ENCODE peak calls at places on chromosomes 1 and 21, in nine cellular contexts. J is heart left ventricle; F is body of pancreas; C is dorsolateral prefrontal cortex; Q is MG63; P is CD8-positive, alpha-beta memory T cell; S is osteoblast; H is neuronal stem cell; Y is pancreas. I is an unnamed sample.
A peak's percentile ranks its signal among the peaks of the same experiment; 100 is the strongest.

GRCh38 chr1:7580923-7581753 is 190.0 kb upstream of the VAMP3 start:
- DNase-seq in P (no peak), S (peak; percentile 94), C (peak; percentile 24), Q (no peak), J (no peak), F (peak; percentile 10), Y (peak; percentile 48), H (no peak), I (peak; percentile 37)

GRCh38 chr1:78377356-78377928 is 113.3 kb upstream of the PTGFR start:
- DNase-seq in H (no peak), Y (no peak), C (no peak), Q (no peak), S (no peak), F (no peak), P (no peak), J (no peak), I (no peak)

GRCh38 chr1:1194723-1195122 is 11.7 kb downstream of the TNFRSF18 start:
- DNase-seq in Q (no peak), P (no peak), F (no peak), H (no peak), C (no peak), J (no peak), Y (no peak), S (peak; percentile 42), I (no peak)

GRCh38 chr1:26025060-26025459 is 3.5 kb downstream of the EXTL1 start:
- DNase-seq in H (no peak), S (peak; percentile 25), J (peak; percentile 29), Y (no peak), F (no peak), P (no peak), Q (no peak), C (no peak), I (no peak)

GRCh38 chr1:40432644-40433385 is 17.5 kb upstream of the ZFP69B start:
- DNase-seq in Y (no peak), S (no peak), H (no peak), C (no peak), J (no peak), F (no peak), P (no peak), Q (no peak), I (no peak)

GRCh38 chr1:235883261-235883927 is 16.7 kb upstream of the LYST start:
- DNase-seq in F (peak; percentile 88), C (peak; percentile 80), Y (peak; percentile 87), P (no peak), S (peak; percentile 91), Q (peak; percentile 93), H (no peak), J (peak; percentile 88), I (peak; percentile 55)

GRCh38 chr1:201676651-201677050 is 137.7 kb downstream of the NAV1 start:
- DNase-seq in Y (no peak), J (no peak), Q (no peak), S (no peak), C (no peak), H (no peak), F (no peak), P (no peak), I (no peak)

GRCh38 chr21:14474995-14475394 is 71.1 kb downstream of the SAMSN1 start:
- DNase-seq in F (no peak), H (no peak), Y (no peak), J (no peak), S (no peak), C (no peak), P (no peak), Q (no peak), I (no peak)

GRCh38 chr1:4494558-4494957 is 159.9 kb upstream of the AJAP1 start:
- DNase-seq in P (no peak), J (no peak), S (no peak), Y (peak; percentile 54), H (no peak), C (no peak), F (peak; percentile 40), Q (no peak), I (no peak)

GRCh38 chr1:3066250-3066711 is 2.7 kb upstream of the PRDM16 start:
- DNase-seq in Q (no peak), C (peak; percentile 34), H (no peak), F (peak; percentile 90), Y (peak; percentile 88), J (peak; percentile 82), S (peak; percentile 86), P (no peak), I (no peak)

GRCh38 chr21:46226920-46227599 is 1.5 kb downstream of the LSS start:
- DNase-seq in P (no peak), C (peak; percentile 30), J (no peak), S (peak; percentile 90), Y (no peak), Q (no peak), H (no peak), F (peak; percentile 35), I (peak; percentile 39)

GRCh38 chr1:179010671-179011070 is 15.0 kb upstream of the FAM20B start:
- DNase-seq in P (no peak), F (no peak), J (no peak), C (no peak), S (no peak), H (no peak), Q (no peak), Y (no peak), I (no peak)

GRCh38 chr1:18077657-18078215 is 29.9 kb upstream of the IGSF21 start:
- DNase-seq in C (no peak), P (no peak), Q (no peak), S (no peak), H (no peak), J (no peak), Y (no peak), F (no peak), I (no peak)

DNA sequence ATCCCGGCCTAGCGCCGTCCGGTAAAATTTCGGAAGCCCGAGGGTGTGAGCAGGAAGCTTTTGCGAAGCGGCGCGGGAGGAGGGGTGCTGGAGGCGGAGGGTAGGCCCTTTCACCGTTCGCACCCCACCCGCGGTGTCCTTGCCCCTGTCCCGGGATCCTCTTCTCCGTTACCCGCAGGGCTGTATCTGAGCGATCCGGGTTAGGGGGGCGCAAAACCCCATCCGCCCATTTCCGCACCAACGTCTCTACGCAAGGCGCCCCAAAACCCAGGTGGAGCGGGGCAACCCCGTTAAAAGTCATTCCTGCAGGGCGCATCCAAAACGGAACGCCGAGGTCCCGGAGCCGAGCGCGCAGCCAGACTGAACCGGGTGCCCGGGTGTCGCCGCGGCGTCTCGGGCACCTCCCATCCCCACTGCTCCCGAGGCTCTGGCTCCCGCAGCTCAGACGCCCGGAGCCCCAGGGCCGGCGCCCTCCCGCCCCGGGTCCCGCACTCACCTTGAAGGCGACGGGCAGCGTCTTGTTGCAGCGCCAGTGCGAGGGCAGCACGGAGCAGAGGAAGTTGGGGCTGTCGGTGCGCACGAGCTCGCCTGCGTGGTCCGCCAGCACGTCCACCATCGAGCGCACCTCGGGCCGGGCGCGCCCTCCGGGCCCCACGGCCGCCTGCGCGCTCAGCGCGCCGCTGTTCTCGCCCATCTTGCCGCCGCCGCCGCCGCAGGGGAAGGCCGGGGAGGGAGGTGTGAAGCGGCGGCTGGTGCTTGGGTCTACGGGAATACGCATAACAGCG is 793 bp downstream of the RUNX3 start:
- DNase-seq in F (no peak), C (no peak), P (peak; percentile 64), H (peak; percentile 41), Q (peak; percentile 66), Y (no peak), S (no peak), J (no peak), I (peak; percentile 55)
- H3K27me3 ChIP-seq in F (no peaks in the 10 kb centered on the region), C (peaks cover 34% of the 10 kb centered on the region), P (no peaks in the 10 kb centered on the region), H (peaks cover 95% of the 10 kb centered on the region), Q (no peaks in the 10 kb centered on the region), Y (peaks cover 59% of the 10 kb centered on the region), S (peaks cover 7% of the 10 kb centered on the region), J (peaks cover 98% of the 10 kb centered on the region), I (no peaks in the 10 kb centered on the region)

GRCh38 chr1:13901041-13901440 is 201.1 kb downstream of the PRDM2 start:
- DNase-seq in C (no peak), Q (no peak), J (no peak), H (no peak), F (no peak), P (no peak), S (no peak), Y (no peak), I (no peak)

GRCh38 chr1:13898406-13898805 is 198.4 kb downstream of the PRDM2 start:
- DNase-seq in S (no peak), F (no peak), Y (no peak), H (no peak), J (no peak), P (no peak), Q (no peak), C (no peak), I (no peak)

GRCh38 chr1:13901597-13901996 is 201.6 kb downstream of the PRDM2 start:
- DNase-seq in Y (no peak), J (no peak), H (no peak), P (no peak), F (no peak), C (no peak), Q (no peak), S (no peak), I (no peak)

GRCh38 chr1:13899856-13900255 is 199.9 kb downstream of the PRDM2 start:
- DNase-seq in S (no peak), Y (no peak), F (no peak), C (no peak), H (no peak), P (no peak), J (no peak), Q (peak; percentile 26), I (no peak)

DNA sequence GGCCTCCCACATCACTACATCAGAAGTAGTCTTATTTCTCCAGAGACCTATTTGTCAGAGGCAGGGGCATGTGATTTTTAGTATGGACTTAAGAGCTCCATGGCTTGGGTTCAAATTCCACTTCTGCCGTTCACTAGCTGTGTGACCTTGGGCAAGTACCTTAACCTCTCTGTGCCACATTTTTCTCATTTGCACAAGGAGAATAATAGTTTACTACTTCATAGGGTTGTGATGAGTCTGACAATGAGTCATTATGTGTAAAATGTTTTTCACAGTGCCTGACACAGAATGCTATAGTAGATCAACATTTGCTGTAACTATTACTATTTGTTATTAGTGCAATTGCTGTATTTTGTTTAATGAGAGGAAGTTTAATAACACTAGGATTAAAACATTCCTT is 200.6 kb downstream of the PRDM2 start:
- DNase-seq in H (no peak), C (no peak), Y (no peak), F (no peak), P (no peak), S (no peak), Q (no peak), J (no peak), I (no peak)
- H3K27me3 ChIP-seq in H (peaks cover 3% of the 10 kb centered on the region), C (no peaks in the 10 kb centered on the region), Y (no peaks in the 10 kb centered on the region), F (no peaks in the 10 kb centered on the region), P (no peaks in the 10 kb centered on the region), S (peaks cover 5% of the 10 kb centered on the region), Q (no peaks in the 10 kb centered on the region), J (peaks cover 14% of the 10 kb centered on the region), I (no peaks in the 10 kb centered on the region)

DNA sequence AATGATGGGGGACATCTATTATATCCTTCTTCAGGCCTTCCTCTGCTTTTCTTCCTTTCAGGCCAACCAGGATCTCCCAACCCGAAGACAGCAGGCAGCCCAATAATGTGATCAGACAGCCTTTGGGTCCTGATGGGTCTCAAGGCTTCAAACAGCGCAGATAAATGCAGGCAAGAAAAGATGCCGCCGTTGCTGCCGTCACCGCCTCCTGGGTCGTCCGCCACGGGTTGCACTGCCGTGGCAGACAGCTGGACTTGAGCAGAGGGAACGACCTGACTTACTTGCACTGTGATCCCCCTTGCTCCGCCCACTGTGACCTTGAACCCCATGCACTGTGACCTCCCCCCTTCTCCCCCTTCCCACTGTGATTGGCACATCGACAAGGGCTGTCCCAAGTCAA is 27.9 kb downstream of the SZRD1 start:
- DNase-seq in F (no peak), C (no peak), Y (no peak), H (no peak), Q (no peak), J (no peak), S (no peak), P (no peak), I (no peak)
- H3K27me3 ChIP-seq in F (no peaks in the 10 kb centered on the region), C (no peaks in the 10 kb centered on the region), Y (no peaks in the 10 kb centered on the region), H (no peaks in the 10 kb centered on the region), Q (no peaks in the 10 kb centered on the region), J (no peaks in the 10 kb centered on the region), S (no peaks in the 10 kb centered on the region), P (no peaks in the 10 kb centered on the region), I (no peaks in the 10 kb centered on the region)

GRCh38 chr1:245213066-245213465 is 58.3 kb downstream of the KIF26B start:
- DNase-seq in H (no peak), Q (no peak), F (no peak), J (no peak), P (no peak), C (peak; percentile 2), Y (no peak), S (no peak), I (no peak)
- H3K27me3 ChIP-seq in H (no peaks in the 10 kb centered on the region), Q (no peaks in the 10 kb centered on the region), F (no peaks in the 10 kb centered on the region), J (peaks cover 2% of the 10 kb centered on the region), P (no peaks in the 10 kb centered on the region), C (no peaks in the 10 kb centered on the region), Y (no peaks in the 10 kb centered on the region), S (peaks cover 3% of the 10 kb centered on the region), I (no peaks in the 10 kb centered on the region)

I was measured in A673.